ENCODE peak calls at places on chromosomes 11 and 22, in six cellular contexts. H is body of pancreas, X is right atrium auricular region, M is stomach, G is Caco-2, K is prostate gland. D is an unnamed sample. For H3K27me3 and H3K9me3, the result is how much of the 10 kb centered on the place peaks cover.

GRCh38 chr11:9459573-9460321 is 1.1 kb upstream of the ZNF143 start:
- DNase-seq in H (peak), X (no peak), M (no peak), G (peak), K (peak), D (no peak)

GRCh38 chr22:38126928-38127668 is 16.6 kb upstream of the BAIAP2L2 start:
- DNase-seq in H (no peak), X (no peak), M (no peak), G (no peak), K (no peak), D (no peak)

GRCh38 chr11:117458275-117459120 is 130.8 kb downstream of the CEP164 start:
- DNase-seq in H (no peak), X (no peak), M (no peak), G (no peak), K (no peak), D (no peak)

GRCh38 chr11:122678406-122678805 is 22.9 kb downstream of the UBASH3B start:
- DNase-seq in H (no peak), X (no peak), M (no peak), G (no peak), K (no peak), D (no peak)

GRCh38 chr11:78420796-78421209 is 3.2 kb upstream of the GAB2 start:
- DNase-seq in H (no peak), X (peak), M (peak), G (no peak), K (no peak), D (no peak)

GRCh38 chr11:75667831-75668507 is 869 bp downstream of the MAP6 start:
- DNase-seq in H (peak), X (no peak), M (peak), G (peak), K (peak), D (no peak)

GRCh38 chr11:59584294-59584693 is 31.3 kb downstream of the OSBP start:
- DNase-seq in H (no peak), X (no peak), M (no peak), G (no peak), K (no peak), D (no peak)

GRCh38 chr11:43969543-43969942 is 27.1 kb downstream of the C11orf96 start:
- DNase-seq in H (no peak), X (peak), M (no peak), G (no peak), K (no peak), D (no peak)

GRCh38 chr22:32824531-32825315 is 23.2 kb downstream of the TIMP3 start:
- DNase-seq in H (no peak), X (no peak), M (no peak), G (no peak), K (no peak), D (no peak)

GRCh38 chr22:25700996-25701815 is 40.8 kb upstream of the MYO18B start:
- DNase-seq in H (no peak), X (no peak), M (no peak), G (no peak), K (no peak), D (no peak)

GRCh38 chr11:56688554-56688953 is 10.3 kb upstream of the OR9G1 start:
- DNase-seq in H (no peak), X (no peak), M (no peak), G (no peak), K (no peak), D (no peak)

GRCh38 chr22:44413211-44413610 is 84.8 kb downstream of the RTL6 start:
- DNase-seq in H (no peak), X (no peak), M (no peak), G (no peak), K (no peak), D (no peak)

GRCh38 chr11:34809191-34810106 is 106.7 kb downstream of the APIP start:
- DNase-seq in H (no peak), X (no peak), M (no peak), G (no peak), K (peak), D (no peak)

GRCh38 chr11:61172353-61172752 is 11.1 kb upstream of the VPS37C start:
- DNase-seq in H (no peak), X (no peak), M (peak), G (no peak), K (no peak), D (no peak)

GRCh38 chr11:102733232-102733875 is 8.6 kb upstream of the MMP8 start:
- DNase-seq in H (peak), X (no peak), M (peak), G (peak), K (peak), D (no peak)

GRCh38 chr11:121450424-121450823 is 1.7 kb upstream of the SORL1 start:
- DNase-seq in H (no peak), X (no peak), M (no peak), G (no peak), K (no peak), D (no peak)

GRCh38 chr11:12007769-12008737 is at the start of gene DKK3:
- DNase-seq in H (no peak), X (no peak), M (no peak), G (peak), K (peak), D (no peak)

GRCh38 chr11:20125927-20126326 is 34.3 kb downstream of the DBX1 start:
- DNase-seq in H (no peak), X (no peak), M (no peak), G (no peak), K (no peak), D (no peak)

GRCh38 chr11:19628018-19628417 is 84.6 kb upstream of the NAV2 start:
- DNase-seq in H (peak), X (peak), M (no peak), G (no peak), K (peak), D (no peak)

GRCh38 chr22:38310518-38311330 is 6.5 kb downstream of the CSNK1E start:
- DNase-seq in H (no peak), X (peak), M (no peak), G (no peak), K (no peak), D (no peak)

GRCh38 chr22:21563912-21564311 is 3.6 kb upstream of the UBE2L3 start:
- DNase-seq in H (no peak), X (no peak), M (no peak), G (no peak), K (no peak), D (no peak)

GRCh38 chr22:32542332-32543019 is 67.9 kb downstream of the FBXO7 start:
- DNase-seq in H (no peak), X (no peak), M (no peak), G (no peak), K (no peak), D (no peak)

GRCh38 chr11:73152861-73153483 is 10.9 kb upstream of the FCHSD2 start:
- DNase-seq in H (no peak), X (no peak), M (peak), G (no peak), K (no peak), D (peak)

GRCh38 chr11:116791002-116791812 is 472 bp downstream of the APOA5 start:
- DNase-seq in H (peak), X (peak), M (peak), G (peak), K (peak), D (peak)

GRCh38 chr11:128279861-128280260 is 307.5 kb downstream of the ETS1 start:
- DNase-seq in H (no peak), X (no peak), M (no peak), G (no peak), K (no peak), D (no peak)

GRCh38 chr11:117189941-117190544 is 9.1 kb upstream of the TAGLN start:
- DNase-seq in H (peak), X (no peak), M (no peak), G (no peak), K (no peak), D (no peak)

GRCh38 chr11:119094816-119095065 is 6.9 kb downstream of the DPAGT1 start:
- DNase-seq in H (peak), X (peak), M (peak), G (peak), K (peak), D (no peak)

GRCh38 chr11:43916621-43917020 is 25.8 kb upstream of the C11orf96 start:
- DNase-seq in H (no peak), X (no peak), M (no peak), G (no peak), K (no peak), D (no peak)

GRCh38 chr11:88051386-88051785 is 123.9 kb downstream of the RAB38 start:
- DNase-seq in H (no peak), X (no peak), M (no peak), G (no peak), K (no peak), D (no peak)

GRCh38 chr22:48253573-48253972 is 1491.1 kb downstream of the TBC1D22A start:
- DNase-seq in H (no peak), X (no peak), M (no peak), G (no peak), K (no peak), D (no peak)
- H3K27me3 ChIP-seq in H (under half), X (under half), M (under half), G (under half), K (under half), D (under half)

GRCh38 chr11:84564867-84565184 is 1062.3 kb downstream of the DLG2 start:
- DNase-seq in H (no peak), X (no peak), M (no peak), G (no peak), K (no peak), D (no peak)
- TF ChIP-seq CTCF in H (no peak), X (peak), M (no peak), G (no peak), K (peak), D (no peak)

GRCh38 chr22:27473533-27473932 is 328.0 kb downstream of the MN1 start:
- DNase-seq in H (no peak), X (no peak), M (no peak), G (no peak), K (no peak), D (no peak)
- H3K9me3 ChIP-seq in H (under half), X (under half), M (under half), G (under half), K (under half), D (under half)

DNA sequence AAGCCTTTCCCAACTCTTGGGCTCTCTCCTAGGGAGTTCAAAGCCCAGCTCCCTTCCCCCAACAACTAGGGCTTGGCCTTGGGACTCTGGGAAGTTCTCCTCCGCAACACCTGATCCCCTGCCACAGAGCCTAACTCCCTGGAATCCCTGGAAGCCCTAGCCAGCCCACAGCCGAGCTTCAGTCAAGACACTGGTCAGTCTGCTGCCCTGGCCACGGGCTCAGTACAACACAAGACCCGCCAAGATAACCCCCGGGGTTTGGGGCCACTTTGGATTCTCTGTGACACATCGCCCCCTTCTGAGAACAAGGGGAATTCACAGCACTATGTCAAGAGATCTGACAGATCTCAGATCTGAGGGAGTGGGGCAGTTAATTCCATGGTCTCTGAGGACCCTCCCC is 58.3 kb downstream of the SLC22A12 start:
- DNase-seq in H (peak), X (no peak), M (no peak), G (peak), K (no peak), D (no peak)
- H3K27me3 ChIP-seq in H (under half), X (under half), M (under half), G (under half), K (under half), D (under half)

GRCh38 chr11:68436162-68436888 is 24.2 kb upstream of the PPP6R3 start:
- DNase-seq in H (no peak), X (no peak), M (no peak), G (no peak), K (no peak), D (no peak)

GRCh38 chr11:68437927-68438657 is 22.5 kb upstream of the PPP6R3 start:
- DNase-seq in H (no peak), X (no peak), M (no peak), G (no peak), K (no peak), D (no peak)

GRCh38 chr11:68438658-68439259 is 21.8 kb upstream of the PPP6R3 start:
- DNase-seq in H (no peak), X (no peak), M (no peak), G (no peak), K (no peak), D (no peak)

GRCh38 chr11:68439355-68440065 is 21.0 kb upstream of the PPP6R3 start:
- DNase-seq in H (no peak), X (no peak), M (no peak), G (no peak), K (no peak), D (no peak)

DNA sequence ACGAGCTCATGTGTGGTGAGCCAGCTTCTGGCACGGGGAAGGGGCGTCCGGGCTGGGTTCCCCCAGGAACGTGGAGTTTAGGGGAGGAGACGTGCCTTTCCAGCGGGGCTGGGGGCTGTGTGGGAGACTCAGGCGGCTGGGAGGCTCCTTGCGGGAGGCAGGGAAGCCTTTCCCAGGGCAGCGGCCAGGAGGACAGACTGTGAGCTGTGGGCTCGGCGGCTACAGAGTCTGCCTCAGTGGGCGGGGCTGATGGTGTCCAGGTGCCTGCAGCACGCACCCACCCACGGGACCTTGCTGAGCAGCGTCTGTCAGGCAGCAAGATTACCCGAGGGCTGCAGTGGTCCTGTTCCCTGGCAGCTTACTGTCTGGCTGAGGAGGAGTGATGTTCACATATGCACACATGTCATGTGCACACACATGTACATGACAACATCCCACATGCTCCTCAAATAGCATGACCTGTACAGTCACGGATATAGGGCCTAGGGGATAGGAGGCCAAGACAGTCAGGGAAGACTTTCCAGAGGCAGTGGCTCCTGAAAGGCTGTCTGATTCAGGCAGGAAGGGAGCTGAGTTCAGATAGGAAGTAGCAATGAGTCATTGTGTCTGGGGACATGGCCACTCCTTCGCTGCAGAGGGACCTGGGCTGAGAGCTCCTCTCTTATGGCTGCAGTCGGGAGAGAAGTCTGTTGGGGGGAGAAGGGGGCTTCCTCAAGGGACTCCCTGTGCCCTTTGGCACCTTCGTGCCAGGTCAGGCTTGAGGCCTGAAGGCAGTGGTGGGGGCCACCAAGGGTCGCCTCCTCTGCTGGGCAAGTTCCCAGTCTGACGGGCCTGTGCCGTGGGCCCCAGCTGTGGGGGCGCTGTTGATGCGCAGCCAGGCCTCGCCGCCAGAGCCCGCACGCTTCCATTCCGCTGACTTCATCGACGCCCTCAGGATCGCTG is 23.3 kb upstream of the PPP6R3 start:
- DNase-seq in H (no peak), X (peak), M (no peak), G (no peak), K (no peak), D (no peak)
- TF ChIP-seq CTCF in H (no peak), X (peak), M (no peak), G (no peak), K (no peak), D (no peak)

GRCh38 chr11:70583781-70584218 is 185.5 kb downstream of the CTTN start:
- DNase-seq in H (no peak), X (no peak), M (no peak), G (no peak), K (no peak), D (no peak)
- H3K9me3 ChIP-seq in H (under half), X (under half), M (under half), G (under half), K (under half), D (under half)

GRCh38 chr11:129724866-129725265 is 90.8 kb upstream of the TMEM45B start:
- DNase-seq in H (no peak), X (no peak), M (no peak), G (no peak), K (no peak), D (no peak)
- H3K27me3 ChIP-seq in H (under half), X (under half), M (under half), G (under half), K (under half), D (under half)

GRCh38 chr22:42313804-42314581 is 43.5 kb upstream of the TCF20 start:
- DNase-seq in H (peak), X (no peak), M (peak), G (peak), K (peak), D (no peak)
- TF ChIP-seq CTCF in H (peak), X (peak), M (no peak), G (peak), K (no peak), D (peak)

D was measured in CD4-positive, alpha-beta T cell.